ENCODE peak calls at places on chromosomes 3 and 15, in four cellular contexts. V is caudate nucleus, X is AG04450, O is body of pancreas. F is an unnamed sample.

GRCh38 chr3:135865085-135865484 is 100.4 kb upstream of the PPP2R3A start:
- DNase-seq in V (no peak), X (no peak), O (no peak), F (no peak)

GRCh38 chr15:42914728-42915497 is 5.7 kb downstream of the TTBK2 start:
- DNase-seq in V (no peak), X (no peak), O (no peak), F (no peak)

GRCh38 chr3:37586280-37586679 is 275.4 kb upstream of the CTDSPL start:
- DNase-seq in V (no peak), X (no peak), O (no peak), F (no peak)

GRCh38 chr3:119310052-119310451 is 15.9 kb downstream of the ARHGAP31 start:
- DNase-seq in V (no peak), X (peak), O (no peak), F (no peak)

GRCh38 chr3:43779850-43780249 is 89.1 kb downstream of the ABHD5 start:
- DNase-seq in V (no peak), X (no peak), O (no peak), F (no peak)

GRCh38 chr15:101439920-101440319 is 49.6 kb downstream of the PCSK6 start:
- DNase-seq in V (no peak), X (no peak), O (peak), F (no peak)

GRCh38 chr15:56821721-56822425 is 88.6 kb upstream of the ZNF280D start:
- DNase-seq in V (no peak), X (peak), O (peak), F (peak)

GRCh38 chr15:66459818-66460615 is 37.5 kb downstream of the SNAPC5 start:
- DNase-seq in V (no peak), X (peak), O (no peak), F (peak)

DNA sequence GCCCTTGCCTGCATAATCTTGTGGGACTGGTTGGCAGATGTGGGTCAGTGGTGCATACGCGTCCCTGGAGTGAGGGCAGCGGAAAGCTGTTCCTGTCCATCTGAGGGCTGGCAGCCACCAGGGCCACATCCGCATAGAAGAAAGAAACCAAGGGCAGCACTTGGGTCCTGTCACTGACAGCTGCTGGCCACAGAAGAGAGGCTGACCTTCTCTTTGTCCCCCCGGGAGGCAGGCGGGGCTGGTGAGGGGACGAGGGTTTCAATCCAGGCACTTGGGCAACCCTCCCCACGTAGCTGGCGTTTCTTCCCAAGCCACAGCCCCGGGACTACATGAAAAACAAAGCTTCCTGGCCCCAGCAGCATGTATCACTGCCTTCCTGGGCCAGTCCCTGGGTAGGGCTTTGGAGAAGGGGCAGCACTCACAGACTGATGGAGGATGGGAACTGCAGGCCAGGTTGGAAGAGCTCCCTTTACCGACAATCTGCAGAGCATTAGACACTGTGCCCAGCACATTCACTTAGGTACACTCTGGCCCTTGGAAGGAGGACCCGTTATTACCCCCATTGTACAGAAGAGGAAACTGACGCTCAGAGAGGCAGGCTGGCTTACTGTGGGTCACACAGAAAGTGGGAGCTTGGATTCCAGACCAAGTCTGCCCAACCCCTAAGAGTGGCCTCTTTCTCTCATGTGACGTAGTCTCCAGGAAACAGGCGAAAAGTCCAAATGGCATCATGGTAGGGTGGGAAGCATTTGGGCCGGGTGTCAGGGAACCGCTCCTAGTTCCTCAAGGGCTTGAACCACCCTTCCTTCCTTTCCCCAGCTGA is 78.8 kb upstream of the SLC6A6 start:
- DNase-seq in V (no peak), X (no peak), O (no peak), F (no peak)
- H3K27ac ChIP-seq in V (no peak), X (no peak), O (no peak), F (no peak)

DNA sequence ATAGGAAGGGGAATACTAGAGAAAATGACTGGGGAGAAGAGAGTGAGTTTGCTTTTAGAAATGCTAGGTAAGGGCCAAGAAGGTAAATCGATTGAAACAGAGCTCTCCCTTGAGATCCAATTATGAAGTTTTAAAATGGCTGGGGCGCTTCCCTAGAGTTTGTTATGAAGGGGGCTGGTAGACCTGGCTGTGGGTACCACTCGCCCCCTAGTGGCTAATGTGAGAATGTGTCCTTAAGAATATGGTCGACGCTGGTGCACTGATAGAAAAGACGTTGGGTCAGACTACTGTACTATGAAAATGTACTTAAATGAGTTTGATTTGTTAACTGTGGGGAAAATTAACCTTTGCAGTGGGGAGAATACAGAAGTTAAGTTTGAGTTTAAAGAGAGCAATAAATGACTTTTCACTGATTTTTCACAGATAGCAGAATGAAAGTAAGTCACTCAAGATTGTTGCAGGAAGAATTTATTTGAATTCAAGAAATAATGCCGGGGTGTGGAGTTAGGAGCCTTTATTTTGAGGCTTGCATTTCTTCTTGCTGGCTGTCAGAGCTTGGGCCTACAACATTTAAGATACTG is 9.2 kb downstream of the TMPRSS7 start:
- DNase-seq in V (no peak), X (peak), O (peak), F (no peak)
- H3K27ac ChIP-seq in V (no peak), X (no peak), O (no peak), F (no peak)

GRCh38 chr3:167711439-167711838 is 23.3 kb downstream of the PDCD10 start:
- DNase-seq in V (no peak), X (no peak), O (no peak), F (no peak)

GRCh38 chr3:167712445-167712844 is 22.2 kb downstream of the PDCD10 start:
- DNase-seq in V (no peak), X (no peak), O (no peak), F (no peak)

GRCh38 chr3:167718582-167718981 is 16.1 kb downstream of the PDCD10 start:
- DNase-seq in V (no peak), X (no peak), O (no peak), F (no peak)

GRCh38 chr3:167714871-167715270 is 19.8 kb downstream of the PDCD10 start:
- DNase-seq in V (no peak), X (no peak), O (no peak), F (no peak)

DNA sequence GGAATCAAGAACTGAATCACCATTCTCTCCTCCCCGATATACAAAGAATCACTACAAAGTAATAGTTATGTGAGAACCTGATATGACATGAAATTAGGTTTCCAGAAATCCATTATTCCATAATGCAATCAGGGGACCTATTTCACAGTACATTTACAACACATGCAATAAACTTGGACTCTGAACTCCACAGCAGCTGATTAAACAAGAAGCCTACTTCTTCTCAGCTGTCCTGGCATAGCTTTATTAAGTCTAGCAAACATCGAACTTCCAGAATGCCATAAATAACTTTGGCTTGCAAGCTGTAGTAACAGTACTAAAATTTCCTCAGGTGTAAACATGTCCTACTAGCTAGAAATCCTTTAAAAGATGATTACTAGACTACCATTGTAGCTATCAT is 17.8 kb downstream of the PDCD10 start:
- DNase-seq in V (no peak), X (no peak), O (peak), F (no peak)
- H3K27ac ChIP-seq in V (no peak), X (no peak), O (no peak), F (no peak)

DNA sequence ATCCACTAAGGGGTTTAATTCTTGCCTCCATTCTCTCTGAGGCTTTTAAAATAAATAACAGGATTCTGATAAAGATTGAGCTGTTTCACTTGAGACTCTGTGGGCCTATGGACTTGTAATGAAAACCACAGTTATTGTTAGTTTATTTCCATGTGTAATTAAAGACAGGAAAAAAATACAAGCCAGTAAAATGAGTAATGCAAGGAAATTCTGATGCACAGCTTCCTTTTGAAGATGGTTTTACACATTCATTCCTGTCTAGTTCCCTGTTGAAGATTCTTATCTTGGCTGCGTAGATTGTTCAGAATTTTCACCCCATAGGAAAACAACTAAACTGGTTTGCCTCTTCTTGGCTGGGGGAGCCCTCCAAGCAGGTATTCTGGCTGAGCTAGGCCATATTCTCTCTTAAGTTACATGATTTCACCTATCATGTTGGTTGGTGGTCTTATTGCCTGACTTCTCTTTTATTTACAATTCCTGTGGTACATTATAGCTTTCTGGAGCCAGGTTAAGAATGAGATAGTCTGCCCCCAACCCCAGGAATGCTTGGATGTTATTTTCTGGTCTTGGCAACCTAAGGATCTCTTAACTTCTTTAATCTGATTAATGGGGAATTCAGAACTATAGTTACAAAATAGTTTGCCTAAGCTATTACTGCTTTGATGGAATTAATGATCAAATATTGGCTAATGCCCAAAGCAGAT is 67.6 kb downstream of the MITF start:
- DNase-seq in V (no peak), X (no peak), O (no peak), F (peak)
- H3K27ac ChIP-seq in V (no peak), X (peak), O (no peak), F (no peak)

DNA sequence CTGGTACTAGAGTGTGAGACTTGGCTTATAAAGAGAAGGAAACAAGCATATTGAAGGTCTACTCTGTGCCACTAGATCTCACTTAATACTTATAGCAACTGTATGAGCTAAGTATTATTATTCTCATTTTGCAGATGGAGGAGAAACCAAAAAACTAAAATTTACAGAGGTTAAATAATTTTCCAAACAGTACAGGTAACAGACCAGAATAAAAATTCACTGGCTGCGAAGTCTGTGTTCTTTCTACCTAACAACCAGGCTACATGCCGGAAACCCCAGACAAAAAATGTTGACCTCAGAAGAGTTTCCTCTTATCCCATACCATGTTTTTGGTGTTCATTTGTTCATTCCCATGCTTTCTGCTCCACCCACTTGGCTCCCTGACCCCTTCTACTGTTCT is 46.6 kb downstream of the CMSS1 start:
- DNase-seq in V (no peak), X (no peak), O (no peak), F (no peak)
- H3K27ac ChIP-seq in V (no peak), X (no peak), O (no peak), F (no peak)

DNA sequence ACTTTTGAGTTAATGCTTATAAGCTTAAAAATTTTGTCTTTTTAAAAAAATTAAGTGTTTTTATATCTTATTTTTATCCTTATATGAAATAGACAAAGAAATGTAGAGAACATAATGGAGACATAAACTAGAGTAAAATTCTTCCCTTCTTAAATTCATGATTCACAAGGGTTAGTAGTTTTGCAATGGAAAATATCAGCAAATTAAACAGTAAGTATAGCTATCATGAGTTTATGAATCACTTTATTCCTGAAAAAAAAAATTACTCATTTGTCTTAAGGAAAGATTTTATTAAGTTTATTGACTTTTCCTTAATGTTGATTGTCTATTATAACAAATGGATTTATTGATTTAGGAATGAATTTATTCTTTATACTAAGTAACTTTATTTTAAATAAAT is 4.3 kb downstream of the ATP6V1A start:
- DNase-seq in V (no peak), X (no peak), O (no peak), F (no peak)
- H3K27ac ChIP-seq in V (no peak), X (no peak), O (no peak), F (no peak)

F was measured in epithelial cell of prostate.